ENCODE peak calls at places on chromosomes 16 and 17, in five cellular contexts. One of them, this sample, is unnamed.

GRCh38 chr16:85554791-85555548 is 58.2 kb upstream of the GSE1 start:
- DNase-seq in dorsolateral prefrontal cortex: no peak
- DNase-seq in Peyer's patch: peak; percentile 68
- DNase-seq in tibial artery: peak; percentile 84
- DNase-seq in left lung: peak; percentile 92
- DNase-seq in this sample: peak; percentile 64

GRCh38 chr16:76940251-76940650 is 250.7 kb upstream of the MON1B start:
- DNase-seq in dorsolateral prefrontal cortex: no peak
- DNase-seq in Peyer's patch: no peak
- DNase-seq in tibial artery: no peak
- DNase-seq in left lung: no peak
- DNase-seq in this sample: no peak

GRCh38 chr16:73000907-73001521 is 46.9 kb downstream of the ZFHX3 start:
- DNase-seq in dorsolateral prefrontal cortex: no peak
- DNase-seq in Peyer's patch: no peak
- DNase-seq in tibial artery: no peak
- DNase-seq in left lung: no peak
- DNase-seq in this sample: no peak

GRCh38 chr16:57616241-57616640 is 12.2 kb upstream of the ADGRG1 start:
- DNase-seq in dorsolateral prefrontal cortex: no peak
- DNase-seq in Peyer's patch: no peak
- DNase-seq in tibial artery: no peak
- DNase-seq in left lung: no peak
- DNase-seq in this sample: no peak

GRCh38 chr17:76617838-76618237 is 25.7 kb downstream of the ST6GALNAC1 start:
- DNase-seq in dorsolateral prefrontal cortex: no peak
- DNase-seq in Peyer's patch: no peak
- DNase-seq in tibial artery: no peak
- DNase-seq in left lung: no peak
- DNase-seq in this sample: no peak

GRCh38 chr16:82796047-82796446 is 169.3 kb downstream of the CDH13 start:
- DNase-seq in dorsolateral prefrontal cortex: no peak
- DNase-seq in Peyer's patch: no peak
- DNase-seq in tibial artery: no peak
- DNase-seq in left lung: no peak
- DNase-seq in this sample: no peak

GRCh38 chr16:80569440-80570105 is 28.8 kb downstream of the DYNLRB2 start:
- DNase-seq in dorsolateral prefrontal cortex: no peak
- DNase-seq in Peyer's patch: no peak
- DNase-seq in tibial artery: no peak
- DNase-seq in left lung: no peak
- DNase-seq in this sample: no peak

GRCh38 chr17:20925091-20925490 is 117.7 kb downstream of the USP22 start:
- DNase-seq in dorsolateral prefrontal cortex: no peak
- DNase-seq in Peyer's patch: no peak
- DNase-seq in tibial artery: no peak
- DNase-seq in left lung: no peak
- DNase-seq in this sample: no peak

GRCh38 chr17:39527220-39527813 is 66.0 kb downstream of the CDK12 start:
- DNase-seq in dorsolateral prefrontal cortex: no peak
- DNase-seq in Peyer's patch: no peak
- DNase-seq in tibial artery: no peak
- DNase-seq in left lung: no peak
- DNase-seq in this sample: no peak

GRCh38 chr16:57501492-57501891 is 15.2 kb upstream of the DOK4 start:
- DNase-seq in dorsolateral prefrontal cortex: no peak
- DNase-seq in Peyer's patch: no peak
- DNase-seq in tibial artery: no peak
- DNase-seq in left lung: peak; percentile 27
- DNase-seq in this sample: no peak

GRCh38 chr16:55832425-55832787 is 490 bp downstream of the CES1 start:
- DNase-seq in dorsolateral prefrontal cortex: no peak
- DNase-seq in Peyer's patch: no peak
- DNase-seq in tibial artery: no peak
- DNase-seq in left lung: no peak
- DNase-seq in this sample: no peak

GRCh38 chr17:59752922-59753321 is 45.5 kb downstream of the VMP1 start:
- DNase-seq in dorsolateral prefrontal cortex: no peak
- DNase-seq in Peyer's patch: no peak
- DNase-seq in tibial artery: no peak
- DNase-seq in left lung: no peak
- DNase-seq in this sample: no peak

GRCh38 chr16:88502776-88503280 is 49.7 kb downstream of the ZFPM1 start:
- DNase-seq in dorsolateral prefrontal cortex: no peak
- DNase-seq in Peyer's patch: no peak
- DNase-seq in tibial artery: no peak
- DNase-seq in left lung: no peak
- DNase-seq in this sample: no peak

GRCh38 chr17:49518346-49519078 is 23.4 kb downstream of the NGFR start:
- DNase-seq in dorsolateral prefrontal cortex: no peak
- DNase-seq in Peyer's patch: no peak
- DNase-seq in tibial artery: no peak
- DNase-seq in left lung: no peak
- DNase-seq in this sample: no peak

GRCh38 chr17:78019367-78019975 is 61.0 kb downstream of the TNRC6C start:
- DNase-seq in dorsolateral prefrontal cortex: no peak
- DNase-seq in Peyer's patch: no peak
- DNase-seq in tibial artery: no peak
- DNase-seq in left lung: no peak
- DNase-seq in this sample: no peak

GRCh38 chr17:29514792-29515191 is 52.0 kb downstream of the ABHD15 start:
- DNase-seq in dorsolateral prefrontal cortex: no peak
- DNase-seq in Peyer's patch: no peak
- DNase-seq in tibial artery: no peak
- DNase-seq in left lung: no peak
- DNase-seq in this sample: no peak

GRCh38 chr17:77460514-77461046 is 319.8 kb downstream of the SEC14L1 start:
- DNase-seq in dorsolateral prefrontal cortex: no peak
- DNase-seq in Peyer's patch: peak; percentile 57
- DNase-seq in tibial artery: no peak
- DNase-seq in left lung: peak; percentile 67
- DNase-seq in this sample: no peak

GRCh38 chr16:49048557-49048956 is 233.1 kb downstream of the CBLN1 start:
- DNase-seq in dorsolateral prefrontal cortex: no peak
- DNase-seq in Peyer's patch: no peak
- DNase-seq in tibial artery: no peak
- DNase-seq in left lung: no peak
- DNase-seq in this sample: no peak

GRCh38 chr17:8923762-8924161 is 41.7 kb downstream of the PIK3R5 start:
- DNase-seq in dorsolateral prefrontal cortex: no peak
- DNase-seq in Peyer's patch: no peak
- DNase-seq in tibial artery: no peak
- DNase-seq in left lung: no peak
- DNase-seq in this sample: no peak

GRCh38 chr16:931651-932500 is 38.9 kb downstream of the LMF1 start:
- DNase-seq in dorsolateral prefrontal cortex: no peak
- DNase-seq in Peyer's patch: no peak
- DNase-seq in tibial artery: no peak
- DNase-seq in left lung: peak; percentile 63
- DNase-seq in this sample: no peak

GRCh38 chr16:8854298-8854948 is 14.4 kb downstream of the CARHSP1 start:
- DNase-seq in dorsolateral prefrontal cortex: no peak
- DNase-seq in Peyer's patch: no peak
- DNase-seq in tibial artery: peak; percentile 7
- DNase-seq in left lung: peak; percentile 44
- DNase-seq in this sample: no peak

GRCh38 chr17:332023-332422 is 20.6 kb downstream of the RPH3AL start:
- DNase-seq in dorsolateral prefrontal cortex: no peak
- DNase-seq in Peyer's patch: no peak
- DNase-seq in tibial artery: peak; percentile 17
- DNase-seq in left lung: peak; percentile 24
- DNase-seq in this sample: no peak

GRCh38 chr17:58301504-58302150 is 20.9 kb upstream of the MPO start:
- DNase-seq in dorsolateral prefrontal cortex: peak; percentile 6
- DNase-seq in Peyer's patch: peak; percentile 7
- DNase-seq in tibial artery: peak; percentile 3
- DNase-seq in left lung: no peak
- DNase-seq in this sample: no peak

GRCh38 chr17:59678946-59679345 is 28.3 kb downstream of the PTRH2 start:
- DNase-seq in dorsolateral prefrontal cortex: no peak
- DNase-seq in Peyer's patch: no peak
- DNase-seq in tibial artery: no peak
- DNase-seq in left lung: no peak
- DNase-seq in this sample: no peak

DNA sequence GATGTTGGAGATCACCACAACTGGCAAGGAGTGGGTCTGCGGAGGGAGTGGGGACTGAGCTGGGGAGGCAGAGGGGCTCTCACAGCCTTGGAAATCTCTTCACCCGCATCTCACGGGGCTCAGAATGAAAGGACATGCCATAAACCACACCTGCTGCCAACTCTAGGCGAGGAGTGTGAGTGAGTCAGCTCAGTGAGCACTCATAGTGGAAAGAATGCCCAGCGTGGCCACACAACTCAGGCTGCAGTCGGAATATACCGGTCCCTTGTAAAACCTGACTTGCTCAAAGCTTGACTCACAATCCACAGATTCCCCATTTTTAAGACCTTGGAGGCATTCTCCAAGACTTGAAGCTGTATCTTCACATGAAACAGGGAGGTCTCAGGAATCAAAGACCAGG is 36.7 kb downstream of the STAT5A start:
- DNase-seq in dorsolateral prefrontal cortex: no peak
- DNase-seq in Peyer's patch: no peak
- DNase-seq in tibial artery: no peak
- DNase-seq in left lung: no peak
- DNase-seq in this sample: no peak
- TF ChIP-seq CTCF in dorsolateral prefrontal cortex: no peak
- TF ChIP-seq CTCF in Peyer's patch: no peak
- TF ChIP-seq CTCF in tibial artery: no peak
- TF ChIP-seq CTCF in left lung: no peak
- TF ChIP-seq CTCF in this sample: no peak

DNA sequence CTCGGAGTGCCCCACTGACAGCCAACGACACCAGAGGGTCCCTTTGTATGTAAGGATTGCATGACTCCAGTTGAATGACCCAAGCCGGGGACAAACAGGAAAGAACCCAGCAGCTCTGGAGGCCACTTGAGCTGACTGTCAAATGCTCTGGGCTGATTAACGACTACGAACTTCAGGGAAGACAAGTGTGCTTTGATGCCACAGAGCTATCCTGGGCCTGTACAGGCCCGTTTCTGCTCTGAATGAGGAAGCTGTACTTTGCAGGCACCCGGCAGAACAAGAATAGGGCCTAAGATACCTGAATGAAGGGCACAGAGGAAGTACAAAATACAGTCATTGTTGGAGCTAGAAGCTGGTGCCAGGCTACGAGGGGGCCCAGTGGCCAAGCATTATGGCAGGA is 404.5 kb downstream of the SLC39A11 start:
- DNase-seq in dorsolateral prefrontal cortex: no peak
- DNase-seq in Peyer's patch: no peak
- DNase-seq in tibial artery: no peak
- DNase-seq in left lung: no peak
- DNase-seq in this sample: no peak
- TF ChIP-seq CTCF in dorsolateral prefrontal cortex: no peak
- TF ChIP-seq CTCF in Peyer's patch: no peak
- TF ChIP-seq CTCF in tibial artery: no peak
- TF ChIP-seq CTCF in left lung: no peak
- TF ChIP-seq CTCF in this sample: no peak

GRCh38 chr16:30032083-30032819 is 1.2 kb upstream of the TLCD3B start:
- DNase-seq in dorsolateral prefrontal cortex: no peak
- DNase-seq in Peyer's patch: peak; percentile 33
- DNase-seq in tibial artery: no peak
- DNase-seq in left lung: peak; percentile 6
- DNase-seq in this sample: no peak
- TF ChIP-seq CTCF in dorsolateral prefrontal cortex: peak; percentile 72
- TF ChIP-seq CTCF in Peyer's patch: peak; percentile 63
- TF ChIP-seq CTCF in tibial artery: peak; percentile 53
- TF ChIP-seq CTCF in left lung: peak; percentile 77
- TF ChIP-seq CTCF in this sample: peak; percentile 67

GRCh38 chr17:65531508-65532431 is 29.7 kb downstream of the AXIN2 start:
- DNase-seq in dorsolateral prefrontal cortex: no peak
- DNase-seq in Peyer's patch: no peak
- DNase-seq in tibial artery: peak; percentile 51
- DNase-seq in left lung: no peak
- DNase-seq in this sample: peak; percentile 60
- TF ChIP-seq CTCF in dorsolateral prefrontal cortex: no peak
- TF ChIP-seq CTCF in Peyer's patch: no peak
- TF ChIP-seq CTCF in tibial artery: peak; percentile 16
- TF ChIP-seq CTCF in left lung: peak; percentile 8
- TF ChIP-seq CTCF in this sample: peak; percentile 46

GRCh38 chr17:68498479-68499326 is 13.5 kb upstream of the PRKAR1A start:
- DNase-seq in dorsolateral prefrontal cortex: no peak
- DNase-seq in Peyer's patch: no peak
- DNase-seq in tibial artery: no peak
- DNase-seq in left lung: no peak
- DNase-seq in this sample: peak; percentile 55
- TF ChIP-seq CTCF in dorsolateral prefrontal cortex: no peak
- TF ChIP-seq CTCF in Peyer's patch: no peak
- TF ChIP-seq CTCF in tibial artery: no peak
- TF ChIP-seq CTCF in left lung: no peak
- TF ChIP-seq CTCF in this sample: no peak